ENCODE peak calls at places on chromosomes 7 and 10, in seven cellular contexts. H is CD4-positive, alpha-beta T cell; U is mesothelial cell of epicardium; N is fibroblast of the aortic adventitia; C is neural crest cell; I is H9; X is sigmoid colon. Y is an unnamed sample.

GRCh38 chr10:24350111-24350921 is 141.4 kb downstream of the KIAA1217 start:
- DNase-seq in H (no peak), U (no peak), N (peak), C (no peak), I (no peak), X (no peak), Y (no peak)

GRCh38 chr10:6650580-6650979 is 70.5 kb upstream of the PRKCQ start:
- DNase-seq in H (no peak), U (no peak), N (no peak), C (no peak), I (no peak), X (no peak), Y (no peak)

GRCh38 chr7:66153691-66154090 is 39.0 kb downstream of the CRCP start:
- DNase-seq in H (no peak), U (no peak), N (no peak), C (no peak), I (no peak), X (no peak), Y (no peak)

GRCh38 chr7:133545613-133546012 is 292.7 kb downstream of the EXOC4 start:
- DNase-seq in H (no peak), U (no peak), N (peak), C (no peak), I (no peak), X (no peak), Y (no peak)

GRCh38 chr7:69739906-69740545 is 141.8 kb downstream of the AUTS2 start:
- DNase-seq in H (no peak), U (no peak), N (peak), C (no peak), I (no peak), X (peak), Y (no peak)

GRCh38 chr7:157183832-157184231 is 45.1 kb downstream of the UBE3C start:
- DNase-seq in H (no peak), U (no peak), N (no peak), C (no peak), I (no peak), X (no peak), Y (no peak)

GRCh38 chr10:91344117-91344856 is 65.9 kb upstream of the HECTD2 start:
- DNase-seq in H (no peak), U (no peak), N (no peak), C (no peak), I (no peak), X (no peak), Y (no peak)

GRCh38 chr7:55476852-55477780 is 95.2 kb downstream of the VOPP1 start:
- DNase-seq in H (no peak), U (no peak), N (no peak), C (no peak), I (peak), X (no peak), Y (no peak)

GRCh38 chr10:102654566-102654965 is 10.3 kb downstream of the TRIM8 start:
- DNase-seq in H (no peak), U (no peak), N (no peak), C (no peak), I (no peak), X (no peak), Y (no peak)

GRCh38 chr10:451856-452255 is 237.6 kb downstream of the DIP2C start:
- DNase-seq in H (no peak), U (no peak), N (no peak), C (no peak), I (no peak), X (no peak), Y (no peak)

GRCh38 chr7:16270844-16271243 is 150.5 kb downstream of the CRPPA start:
- DNase-seq in H (no peak), U (no peak), N (no peak), C (no peak), I (no peak), X (no peak), Y (no peak)

GRCh38 chr10:14626126-14626525 is 148.6 kb downstream of the FAM107B start:
- DNase-seq in H (no peak), U (no peak), N (no peak), C (no peak), I (no peak), X (no peak), Y (no peak)

GRCh38 chr7:17598846-17599245 is 300.4 kb downstream of the AHR start:
- DNase-seq in H (no peak), U (no peak), N (no peak), C (no peak), I (no peak), X (no peak), Y (no peak)

GRCh38 chr10:21813944-21814343 is 189.6 kb downstream of the DNAJC1 start:
- DNase-seq in H (no peak), U (no peak), N (no peak), C (no peak), I (no peak), X (no peak), Y (no peak)

GRCh38 chr7:150737265-150738055 is at the start of gene GIMAP5:
- DNase-seq in H (peak), U (no peak), N (no peak), C (no peak), I (no peak), X (no peak), Y (no peak)

GRCh38 chr10:6018422-6018821 is 41.1 kb upstream of the IL15RA start:
- DNase-seq in H (no peak), U (no peak), N (no peak), C (no peak), I (no peak), X (peak), Y (no peak)

GRCh38 chr7:93011351-93012294 is 106.2 kb downstream of the SAMD9 start:
- DNase-seq in H (no peak), U (no peak), N (peak), C (no peak), I (no peak), X (no peak), Y (no peak)

GRCh38 chr7:13742126-13742525 is 247.3 kb downstream of the ETV1 start:
- DNase-seq in H (no peak), U (no peak), N (peak), C (no peak), I (no peak), X (no peak), Y (no peak)

GRCh38 chr7:93298671-93299070 is 66.5 kb downstream of the VPS50 start:
- DNase-seq in H (no peak), U (no peak), N (peak), C (no peak), I (no peak), X (no peak), Y (no peak)

GRCh38 chr7:87448427-87448826 is 27.1 kb downstream of the ABCB4 start:
- DNase-seq in H (no peak), U (no peak), N (no peak), C (no peak), I (no peak), X (no peak), Y (no peak)
- TF ChIP-seq CTCF in H (no peak), U (no peak), N (no peak), C (no peak), I (no peak), X (no peak), Y (no peak)

GRCh38 chr7:43652364-43652763 is 69.5 kb downstream of the STK17A start:
- DNase-seq in H (no peak), U (no peak), N (no peak), C (no peak), I (no peak), X (no peak), Y (no peak)
- TF ChIP-seq CTCF in H (no peak), U (no peak), N (no peak), C (no peak), I (no peak), X (no peak), Y (no peak)

GRCh38 chr10:132274986-132275385 is 32.8 kb downstream of the STK32C start:
- DNase-seq in H (no peak), U (no peak), N (no peak), C (no peak), I (no peak), X (no peak), Y (no peak)
- TF ChIP-seq CTCF in H (no peak), U (no peak), N (no peak), C (no peak), I (no peak), X (no peak), Y (no peak)

GRCh38 chr10:69873141-69873540 is 71.4 kb downstream of the COL13A1 start:
- DNase-seq in H (no peak), U (no peak), N (no peak), C (no peak), I (no peak), X (no peak), Y (no peak)

GRCh38 chr10:69872326-69872725 is 70.6 kb downstream of the COL13A1 start:
- DNase-seq in H (no peak), U (no peak), N (no peak), C (no peak), I (no peak), X (no peak), Y (no peak)

GRCh38 chr10:69876286-69876685 is 74.6 kb downstream of the COL13A1 start:
- DNase-seq in H (no peak), U (no peak), N (no peak), C (no peak), I (no peak), X (no peak), Y (no peak)

GRCh38 chr10:69875856-69876255 is 74.2 kb downstream of the COL13A1 start:
- DNase-seq in H (no peak), U (no peak), N (no peak), C (no peak), I (no peak), X (no peak), Y (no peak)

GRCh38 chr10:69874464-69874863 is 72.8 kb downstream of the COL13A1 start:
- DNase-seq in H (no peak), U (no peak), N (peak), C (no peak), I (no peak), X (no peak), Y (no peak)
- TF ChIP-seq CTCF in H (no peak), U (no peak), N (peak), C (no peak), I (no peak), X (no peak), Y (no peak)

DNA sequence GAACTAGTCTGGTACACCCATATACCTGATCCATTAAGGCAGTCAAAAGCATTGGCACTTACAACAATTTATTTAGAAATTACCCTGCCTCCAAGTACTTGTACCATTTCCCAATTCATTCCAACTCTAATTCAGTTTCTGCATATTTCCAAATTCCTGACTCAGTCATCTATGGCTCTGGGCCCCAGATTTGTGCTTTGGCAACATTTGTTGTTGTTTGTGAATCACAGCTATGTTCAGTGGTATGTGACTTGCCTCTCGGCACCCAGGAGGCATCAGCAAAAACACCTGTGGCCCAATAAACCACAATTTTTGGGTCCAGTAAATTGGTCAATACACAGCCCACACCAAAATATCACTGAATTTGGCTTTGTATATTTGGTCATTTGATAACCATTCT is 482.8 kb upstream of the SEMA3A start:
- DNase-seq in H (no peak), U (no peak), N (peak), C (no peak), I (no peak), X (peak), Y (no peak)
- TF ChIP-seq CTCF in H (no peak), U (no peak), N (no peak), C (no peak), I (no peak), X (no peak), Y (no peak)

GRCh38 chr7:3301831-3302618 is 973 bp downstream of the SDK1 start:
- DNase-seq in H (peak), U (peak), N (peak), C (peak), I (peak), X (peak), Y (peak)
- TF ChIP-seq CTCF in H (no peak), U (no peak), N (peak), C (peak), I (peak), X (peak), Y (peak)

Y was measured in progenitor cell of endocrine pancreas.